ENCODE peak calls at places on chromosomes 2 and 18, in five cellular contexts. One of them, this sample, is unnamed.
A peak's percentile ranks its signal among the peaks of the same experiment; 100 is the strongest.

GRCh38 chr2:105868060-105868459 is 123.3 kb downstream of the NCK2 start:
- DNase-seq in tibial nerve: no peak
- DNase-seq in heart right ventricle: no peak
- DNase-seq in fibroblast of lung: peak; percentile 38
- DNase-seq in lower lobe of right lung: no peak
- DNase-seq in this sample: peak; percentile 68

GRCh38 chr18:70234667-70235459 is 29.4 kb upstream of the RTTN start:
- DNase-seq in lower lobe of right lung: no peak
- DNase-seq in tibial nerve: no peak
- DNase-seq in fibroblast of lung: peak; percentile 23
- DNase-seq in heart right ventricle: peak; percentile 28
- DNase-seq in this sample: no peak

GRCh38 chr2:98825043-98825350 is 94.1 kb upstream of the MGAT4A start:
- DNase-seq in lower lobe of right lung: no peak
- DNase-seq in fibroblast of lung: no peak
- DNase-seq in tibial nerve: no peak
- DNase-seq in heart right ventricle: no peak
- DNase-seq in this sample: no peak

GRCh38 chr2:72040629-72041403 is 106.8 kb downstream of the CYP26B1 start:
- DNase-seq in fibroblast of lung: no peak
- DNase-seq in heart right ventricle: no peak
- DNase-seq in lower lobe of right lung: no peak
- DNase-seq in tibial nerve: no peak
- DNase-seq in this sample: no peak

GRCh38 chr2:3626817-3627499 is 31.0 kb upstream of the ALLC start:
- DNase-seq in lower lobe of right lung: no peak
- DNase-seq in fibroblast of lung: no peak
- DNase-seq in tibial nerve: no peak
- DNase-seq in heart right ventricle: peak; percentile 6
- DNase-seq in this sample: no peak

GRCh38 chr2:85611217-85611704 is 605 bp downstream of the C2orf68 start:
- DNase-seq in fibroblast of lung: no peak
- DNase-seq in heart right ventricle: no peak
- DNase-seq in lower lobe of right lung: no peak
- DNase-seq in tibial nerve: no peak
- DNase-seq in this sample: no peak

GRCh38 chr2:145323512-145323911 is 803.6 kb upstream of the ZEB2 start:
- DNase-seq in lower lobe of right lung: no peak
- DNase-seq in tibial nerve: no peak
- DNase-seq in fibroblast of lung: peak; percentile 6
- DNase-seq in heart right ventricle: no peak
- DNase-seq in this sample: no peak

GRCh38 chr2:235609321-235609720 is 115.5 kb downstream of the AGAP1 start:
- DNase-seq in fibroblast of lung: no peak
- DNase-seq in tibial nerve: no peak
- DNase-seq in lower lobe of right lung: no peak
- DNase-seq in heart right ventricle: no peak
- DNase-seq in this sample: no peak

GRCh38 chr18:42190643-42191042 is 235.6 kb downstream of the PIK3C3 start:
- DNase-seq in lower lobe of right lung: no peak
- DNase-seq in fibroblast of lung: no peak
- DNase-seq in heart right ventricle: no peak
- DNase-seq in tibial nerve: no peak
- DNase-seq in this sample: no peak

GRCh38 chr2:9972621-9973445 is 21.3 kb downstream of the GRHL1 start:
- DNase-seq in tibial nerve: no peak
- DNase-seq in fibroblast of lung: peak; percentile 79
- DNase-seq in lower lobe of right lung: no peak
- DNase-seq in heart right ventricle: no peak
- DNase-seq in this sample: no peak

GRCh38 chr2:16508061-16508851 is 157.4 kb downstream of the CYRIA start:
- DNase-seq in fibroblast of lung: peak; percentile 2
- DNase-seq in heart right ventricle: peak; percentile 14
- DNase-seq in lower lobe of right lung: peak; percentile 57
- DNase-seq in tibial nerve: no peak
- DNase-seq in this sample: peak; percentile 47

GRCh38 chr2:142112648-142113278 is 18.1 kb downstream of the LRP1B start:
- DNase-seq in heart right ventricle: no peak
- DNase-seq in lower lobe of right lung: no peak
- DNase-seq in fibroblast of lung: peak; percentile 74
- DNase-seq in tibial nerve: no peak
- DNase-seq in this sample: no peak

GRCh38 chr2:238256594-238257104 is 16.8 kb upstream of the HES6 start:
- DNase-seq in fibroblast of lung: peak; percentile 74
- DNase-seq in heart right ventricle: peak; percentile 57
- DNase-seq in lower lobe of right lung: peak; percentile 92
- DNase-seq in tibial nerve: no peak
- DNase-seq in this sample: peak; percentile 91

GRCh38 chr2:53188846-53189245 is 578.8 kb upstream of the CHAC2 start:
- DNase-seq in heart right ventricle: no peak
- DNase-seq in fibroblast of lung: peak; percentile 58
- DNase-seq in lower lobe of right lung: no peak
- DNase-seq in tibial nerve: no peak
- DNase-seq in this sample: no peak

GRCh38 chr18:25941556-25941955 is 148.9 kb downstream of the SS18 start:
- DNase-seq in heart right ventricle: no peak
- DNase-seq in fibroblast of lung: no peak
- DNase-seq in tibial nerve: no peak
- DNase-seq in lower lobe of right lung: no peak
- DNase-seq in this sample: no peak

GRCh38 chr2:122706757-122707223 is 951.3 kb downstream of the TSN start:
- DNase-seq in fibroblast of lung: no peak
- DNase-seq in tibial nerve: no peak
- DNase-seq in lower lobe of right lung: no peak
- DNase-seq in heart right ventricle: no peak
- DNase-seq in this sample: no peak

GRCh38 chr2:64749446-64749845 is 95.7 kb upstream of the SERTAD2 start:
- DNase-seq in fibroblast of lung: no peak
- DNase-seq in tibial nerve: no peak
- DNase-seq in lower lobe of right lung: no peak
- DNase-seq in heart right ventricle: no peak
- DNase-seq in this sample: no peak

GRCh38 chr2:172092716-172093415 is 7.6 kb downstream of the DLX1 start:
- DNase-seq in tibial nerve: no peak
- DNase-seq in heart right ventricle: no peak
- DNase-seq in fibroblast of lung: no peak
- DNase-seq in lower lobe of right lung: no peak
- DNase-seq in this sample: no peak

GRCh38 chr18:25590456-25590855 is 238.5 kb upstream of the ZNF521 start:
- DNase-seq in fibroblast of lung: no peak
- DNase-seq in tibial nerve: no peak
- DNase-seq in lower lobe of right lung: no peak
- DNase-seq in heart right ventricle: no peak
- DNase-seq in this sample: no peak

GRCh38 chr2:64105676-64106461 is 38.4 kb downstream of the PELI1 start:
- DNase-seq in tibial nerve: no peak
- DNase-seq in heart right ventricle: no peak
- DNase-seq in fibroblast of lung: no peak
- DNase-seq in lower lobe of right lung: no peak
- DNase-seq in this sample: peak; percentile 90

GRCh38 chr2:199810422-199811250 is 40.4 kb downstream of the FTCDNL1 start:
- DNase-seq in lower lobe of right lung: no peak
- DNase-seq in heart right ventricle: no peak
- DNase-seq in fibroblast of lung: peak; percentile 78
- DNase-seq in tibial nerve: no peak
- DNase-seq in this sample: no peak

GRCh38 chr2:85326946-85327756 is 638 bp downstream of the TGOLN2 start:
- DNase-seq in tibial nerve: no peak
- DNase-seq in heart right ventricle: peak; percentile 58
- DNase-seq in fibroblast of lung: peak; percentile 52
- DNase-seq in lower lobe of right lung: peak; percentile 71
- DNase-seq in this sample: peak; percentile 57

GRCh38 chr2:230601510-230601909 is 111.1 kb upstream of the CAB39 start:
- DNase-seq in fibroblast of lung: no peak
- DNase-seq in lower lobe of right lung: no peak
- DNase-seq in heart right ventricle: no peak
- DNase-seq in tibial nerve: no peak
- DNase-seq in this sample: no peak

DNA sequence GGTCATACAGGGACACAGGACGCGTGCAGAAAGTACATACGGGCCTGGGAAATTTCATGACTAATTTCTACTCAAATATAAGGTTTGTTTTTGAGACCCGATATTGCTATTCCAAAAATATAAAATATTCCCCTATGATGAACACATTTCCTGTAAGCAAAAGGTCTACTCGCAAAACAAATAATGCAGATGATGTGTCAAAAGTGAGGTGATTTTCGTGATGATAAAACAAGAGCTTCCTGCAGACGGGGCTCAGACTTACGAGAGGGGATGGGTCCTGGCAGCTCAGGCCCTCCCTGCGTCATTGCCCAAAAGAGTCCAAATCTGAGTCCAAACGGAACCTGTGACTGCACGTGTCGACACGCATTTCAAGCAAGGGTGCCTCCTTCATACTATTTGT is 62.7 kb downstream of the MBP start:
- DNase-seq in tibial nerve: no peak
- DNase-seq in fibroblast of lung: no peak
- DNase-seq in lower lobe of right lung: no peak
- DNase-seq in heart right ventricle: no peak
- DNase-seq in this sample: no peak
- H3K27ac ChIP-seq in tibial nerve: no peak overlapping the region
- H3K27ac ChIP-seq in fibroblast of lung: no peak overlapping the region
- H3K27ac ChIP-seq in lower lobe of right lung: no peak overlapping the region
- H3K27ac ChIP-seq in heart right ventricle: peak overlapping the region; percentile 79
- H3K27ac ChIP-seq in this sample: peak overlapping the region; percentile 28

GRCh38 chr2:32003791-32004190 is 7.0 kb downstream of the MEMO1 start:
- DNase-seq in tibial nerve: no peak
- DNase-seq in heart right ventricle: no peak
- DNase-seq in fibroblast of lung: no peak
- DNase-seq in lower lobe of right lung: no peak
- DNase-seq in this sample: no peak

GRCh38 chr2:32009479-32010256 is 1.1 kb downstream of the MEMO1 start:
- DNase-seq in heart right ventricle: peak; percentile 32
- DNase-seq in fibroblast of lung: peak; percentile 24
- DNase-seq in tibial nerve: no peak
- DNase-seq in lower lobe of right lung: peak; percentile 67
- DNase-seq in this sample: peak; percentile 37

GRCh38 chr2:32005371-32005976 is 5.3 kb downstream of the MEMO1 start:
- DNase-seq in tibial nerve: no peak
- DNase-seq in lower lobe of right lung: no peak
- DNase-seq in heart right ventricle: no peak
- DNase-seq in fibroblast of lung: no peak
- DNase-seq in this sample: no peak

GRCh38 chr2:32008811-32009478 is 1.9 kb downstream of the MEMO1 start:
- DNase-seq in fibroblast of lung: peak; percentile 21
- DNase-seq in lower lobe of right lung: no peak
- DNase-seq in heart right ventricle: no peak
- DNase-seq in tibial nerve: no peak
- DNase-seq in this sample: peak; percentile 31

GRCh38 chr2:32006992-32007391 is 3.8 kb downstream of the MEMO1 start:
- DNase-seq in fibroblast of lung: no peak
- DNase-seq in lower lobe of right lung: no peak
- DNase-seq in heart right ventricle: no peak
- DNase-seq in tibial nerve: no peak
- DNase-seq in this sample: peak; percentile 7
- H3K4me1 ChIP-seq in fibroblast of lung: peaks cover 7% of the 10 kb centered on the region
- H3K4me1 ChIP-seq in lower lobe of right lung: peaks cover 39% of the 10 kb centered on the region
- H3K4me1 ChIP-seq in heart right ventricle: peaks cover 13% of the 10 kb centered on the region
- H3K4me1 ChIP-seq in tibial nerve: no peaks in the 10 kb centered on the region
- H3K4me1 ChIP-seq in this sample: peaks cover 2% of the 10 kb centered on the region

GRCh38 chr2:202642567-202642966 is 7.8 kb downstream of the FAM117B start:
- DNase-seq in lower lobe of right lung: no peak
- DNase-seq in fibroblast of lung: no peak
- DNase-seq in heart right ventricle: no peak
- DNase-seq in tibial nerve: no peak
- DNase-seq in this sample: peak; percentile 53

GRCh38 chr2:202639233-202639632 is 4.5 kb downstream of the FAM117B start:
- DNase-seq in heart right ventricle: no peak
- DNase-seq in tibial nerve: no peak
- DNase-seq in lower lobe of right lung: no peak
- DNase-seq in fibroblast of lung: no peak
- DNase-seq in this sample: peak; percentile 10

GRCh38 chr2:202638710-202639109 is 3.9 kb downstream of the FAM117B start:
- DNase-seq in lower lobe of right lung: no peak
- DNase-seq in fibroblast of lung: no peak
- DNase-seq in tibial nerve: no peak
- DNase-seq in heart right ventricle: no peak
- DNase-seq in this sample: no peak

DNA sequence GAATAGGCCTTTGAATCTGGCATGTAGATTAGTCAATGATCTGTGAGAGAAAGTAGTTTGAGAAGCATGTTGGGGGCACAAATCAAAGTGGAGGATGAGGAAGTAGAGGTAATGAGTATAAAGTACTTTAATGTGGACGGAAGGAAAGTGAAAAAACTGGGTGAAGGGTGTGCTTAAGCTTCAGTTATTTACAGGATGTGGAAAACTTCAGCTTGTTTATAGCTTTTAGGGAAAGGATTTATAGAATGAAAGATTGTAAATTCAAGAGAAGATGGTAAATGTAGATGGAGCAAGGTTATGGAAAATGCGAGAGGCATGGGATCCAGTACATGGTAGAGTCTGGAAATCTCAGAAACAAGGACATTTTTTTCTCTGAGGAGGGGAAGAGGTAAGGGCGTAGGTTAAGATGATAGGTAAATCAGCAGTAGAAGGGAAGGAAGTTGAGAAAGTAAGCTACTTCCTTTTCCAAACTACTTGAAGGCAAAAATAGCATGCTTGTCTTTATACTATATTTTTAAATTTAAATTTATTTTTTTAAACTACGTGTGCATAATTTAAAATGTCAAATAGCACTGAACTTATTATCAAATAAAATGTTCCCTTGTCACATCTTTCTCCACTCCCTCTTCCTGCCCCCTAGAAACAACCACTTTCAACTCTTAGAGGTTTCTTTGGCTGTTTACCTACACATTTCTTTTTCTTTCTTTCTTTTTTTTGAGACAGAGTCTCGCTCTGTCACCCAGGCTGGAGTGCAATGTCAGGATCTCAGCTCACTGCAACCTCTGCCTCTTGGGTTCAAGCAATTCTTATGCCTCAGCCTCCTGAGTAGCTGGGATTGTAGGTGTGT is 8.5 kb downstream of the FAM117B start:
- DNase-seq in lower lobe of right lung: no peak
- DNase-seq in heart right ventricle: no peak
- DNase-seq in fibroblast of lung: no peak
- DNase-seq in tibial nerve: no peak
- DNase-seq in this sample: peak; percentile 48
- H3K27ac ChIP-seq in lower lobe of right lung: peak overlapping the region; percentile 54
- H3K27ac ChIP-seq in heart right ventricle: no peak overlapping the region
- H3K27ac ChIP-seq in fibroblast of lung: no peak overlapping the region
- H3K27ac ChIP-seq in tibial nerve: peak overlapping the region; percentile 31
- H3K27ac ChIP-seq in this sample: peak overlapping the region; percentile 46

GRCh38 chr18:303011-303410 is 35.2 kb upstream of the THOC1 start:
- DNase-seq in tibial nerve: no peak
- DNase-seq in heart right ventricle: no peak
- DNase-seq in lower lobe of right lung: no peak
- DNase-seq in fibroblast of lung: no peak
- DNase-seq in this sample: no peak

GRCh38 chr18:310042-310441 is 42.2 kb upstream of the THOC1 start:
- DNase-seq in heart right ventricle: no peak
- DNase-seq in tibial nerve: no peak
- DNase-seq in lower lobe of right lung: no peak
- DNase-seq in fibroblast of lung: no peak
- DNase-seq in this sample: no peak

GRCh38 chr18:304887-305529 is 37.2 kb upstream of the THOC1 start:
- DNase-seq in tibial nerve: no peak
- DNase-seq in heart right ventricle: no peak
- DNase-seq in lower lobe of right lung: no peak
- DNase-seq in fibroblast of lung: no peak
- DNase-seq in this sample: no peak

GRCh38 chr18:303578-303977 is 35.7 kb upstream of the THOC1 start:
- DNase-seq in tibial nerve: no peak
- DNase-seq in heart right ventricle: no peak
- DNase-seq in lower lobe of right lung: no peak
- DNase-seq in fibroblast of lung: no peak
- DNase-seq in this sample: no peak

GRCh38 chr18:306608-307255 is 38.9 kb upstream of the THOC1 start:
- DNase-seq in tibial nerve: no peak
- DNase-seq in fibroblast of lung: no peak
- DNase-seq in heart right ventricle: no peak
- DNase-seq in lower lobe of right lung: no peak
- DNase-seq in this sample: no peak
- H3K4me1 ChIP-seq in tibial nerve: no peaks in the 10 kb centered on the region
- H3K4me1 ChIP-seq in fibroblast of lung: no peaks in the 10 kb centered on the region
- H3K4me1 ChIP-seq in heart right ventricle: no peaks in the 10 kb centered on the region
- H3K4me1 ChIP-seq in lower lobe of right lung: no peaks in the 10 kb centered on the region
- H3K4me1 ChIP-seq in this sample: no peaks in the 10 kb centered on the region

This sample was measured in small intestine.